ENCODE peak calls at places on chromosomes 7 and 10, in four cellular contexts. One of them, this sample, is unnamed.

GRCh38 chr10:30701471-30702173 is 72.1 kb upstream of the LYZL2 start:
- DNase-seq in RWPE1: no peak
- DNase-seq in ureter: no peak
- DNase-seq in transverse colon: peak
- DNase-seq in this sample: no peak

GRCh38 chr7:115782716-115783460 is 247.7 kb downstream of the TFEC start:
- DNase-seq in ureter: no peak
- DNase-seq in transverse colon: no peak
- DNase-seq in RWPE1: no peak
- DNase-seq in this sample: no peak

GRCh38 chr10:128422999-128423398 is 296.8 kb upstream of the MKI67 start:
- DNase-seq in RWPE1: no peak
- DNase-seq in ureter: no peak
- DNase-seq in transverse colon: no peak
- DNase-seq in this sample: no peak

GRCh38 chr10:87861034-87861433 is 2.3 kb downstream of the KLLN start:
- DNase-seq in RWPE1: no peak
- DNase-seq in ureter: no peak
- DNase-seq in transverse colon: no peak
- DNase-seq in this sample: no peak

GRCh38 chr7:85972504-85973141 is 671.1 kb upstream of the GRM3 start:
- DNase-seq in ureter: no peak
- DNase-seq in RWPE1: no peak
- DNase-seq in transverse colon: no peak
- DNase-seq in this sample: no peak

GRCh38 chr10:45201271-45201670 is 114.1 kb downstream of the OR13A1 start:
- DNase-seq in transverse colon: no peak
- DNase-seq in ureter: no peak
- DNase-seq in RWPE1: no peak
- DNase-seq in this sample: no peak

GRCh38 chr7:47191876-47192291 is 390.0 kb downstream of the TNS3 start:
- DNase-seq in RWPE1: no peak
- DNase-seq in ureter: no peak
- DNase-seq in transverse colon: peak
- DNase-seq in this sample: no peak

GRCh38 chr10:104906112-104906511 is 265.0 kb downstream of the SORCS3 start:
- DNase-seq in ureter: no peak
- DNase-seq in RWPE1: no peak
- DNase-seq in transverse colon: no peak
- DNase-seq in this sample: no peak

GRCh38 chr10:95508730-95509129 is 52.4 kb downstream of the SORBS1 start:
- DNase-seq in transverse colon: no peak
- DNase-seq in ureter: no peak
- DNase-seq in RWPE1: no peak
- DNase-seq in this sample: no peak

GRCh38 chr7:148348466-148348865 is 242.1 kb upstream of the C7orf33 start:
- DNase-seq in ureter: no peak
- DNase-seq in transverse colon: no peak
- DNase-seq in RWPE1: no peak
- DNase-seq in this sample: no peak

GRCh38 chr7:139960158-139960557 is 102.6 kb downstream of the PARP12 start:
- DNase-seq in ureter: no peak
- DNase-seq in RWPE1: no peak
- DNase-seq in transverse colon: no peak
- DNase-seq in this sample: no peak

GRCh38 chr10:122033224-122033926 is 44.4 kb downstream of the TACC2 start:
- DNase-seq in transverse colon: peak
- DNase-seq in RWPE1: no peak
- DNase-seq in ureter: no peak
- DNase-seq in this sample: no peak

GRCh38 chr10:122999347-122999746 is 9.2 kb downstream of the IKZF5 start:
- DNase-seq in RWPE1: no peak
- DNase-seq in transverse colon: no peak
- DNase-seq in ureter: no peak
- DNase-seq in this sample: no peak

GRCh38 chr10:76082232-76082631 is 650.8 kb downstream of the LRMDA start:
- DNase-seq in RWPE1: no peak
- DNase-seq in ureter: no peak
- DNase-seq in transverse colon: peak
- DNase-seq in this sample: no peak

GRCh38 chr7:107248551-107249316 is 79.9 kb downstream of the HBP1 start:
- DNase-seq in ureter: no peak
- DNase-seq in RWPE1: no peak
- DNase-seq in transverse colon: no peak
- DNase-seq in this sample: no peak

GRCh38 chr7:70481717-70482116 is 650.2 kb upstream of the GALNT17 start:
- DNase-seq in RWPE1: no peak
- DNase-seq in ureter: no peak
- DNase-seq in transverse colon: no peak
- DNase-seq in this sample: no peak

GRCh38 chr7:5689716-5690115 is 91.7 kb downstream of the RNF216 start:
- DNase-seq in transverse colon: no peak
- DNase-seq in ureter: no peak
- DNase-seq in RWPE1: no peak
- DNase-seq in this sample: no peak

GRCh38 chr10:68902382-68902781 is 1.3 kb downstream of the DDX50 start:
- DNase-seq in ureter: no peak
- DNase-seq in RWPE1: no peak
- DNase-seq in transverse colon: no peak
- DNase-seq in this sample: no peak

GRCh38 chr10:62183442-62183841 is 85.2 kb downstream of the RTKN2 start:
- DNase-seq in ureter: no peak
- DNase-seq in RWPE1: no peak
- DNase-seq in transverse colon: no peak
- DNase-seq in this sample: no peak

GRCh38 chr10:132856869-132857524 is 71.0 kb upstream of the NKX6-2 start:
- DNase-seq in RWPE1: no peak
- DNase-seq in ureter: peak
- DNase-seq in transverse colon: peak
- DNase-seq in this sample: no peak

GRCh38 chr10:11483189-11484148 is 128.0 kb downstream of the USP6NL start:
- DNase-seq in ureter: no peak
- DNase-seq in transverse colon: no peak
- DNase-seq in RWPE1: no peak
- DNase-seq in this sample: no peak

GRCh38 chr10:103188853-103189252 is 4.2 kb downstream of the NT5C2 start:
- DNase-seq in RWPE1: no peak
- DNase-seq in ureter: no peak
- DNase-seq in transverse colon: no peak
- DNase-seq in this sample: no peak

This sample was measured in SIG-M5.